ENCODE peak calls at places on chromosome 20, in eight cellular contexts. U, J, Q, Y, G, X, D and W are unnamed samples.

GRCh38 chr20:49750611-49751396 is 37.1 kb upstream of the B4GALT5 start:
- DNase-seq in J (no peak), U (no peak), X (no peak), G (no peak), D (no peak), Y (no peak), Q (no peak), W (no peak)

GRCh38 chr20:40941023-40941655 is 87.5 kb upstream of the TOP1 start:
- DNase-seq in D (no peak), Y (no peak), G (no peak), U (no peak), Q (no peak), J (no peak), X (no peak), W (no peak)

GRCh38 chr20:4160761-4161305 is 145.5 kb upstream of the RNF24 start:
- DNase-seq in Q (peak; percentile 63), G (peak; percentile 51), X (peak; percentile 54), D (no peak), J (no peak), U (no peak), Y (peak; percentile 37), W (no peak)

GRCh38 chr20:31713312-31714049 is 9.2 kb downstream of the BCL2L1 start:
- DNase-seq in U (no peak), X (peak; percentile 91), D (peak; percentile 78), Y (peak; percentile 81), Q (peak; percentile 73), G (peak; percentile 89), J (no peak), W (no peak)

GRCh38 chr20:8860011-8860495 is 208.8 kb upstream of the PLCB4 start:
- DNase-seq in J (no peak), U (no peak), D (peak; percentile 37), X (peak; percentile 98), Q (no peak), G (no peak), Y (no peak), W (no peak)

GRCh38 chr20:36149469-36149868 is 5.1 kb upstream of the EPB41L1 start:
- DNase-seq in Y (no peak), Q (no peak), U (no peak), J (no peak), X (no peak), G (peak; percentile 85), D (no peak), W (no peak)

GRCh38 chr20:25220021-25220730 is 24.7 kb downstream of the ENTPD6 start:
- DNase-seq in Q (no peak), X (no peak), G (no peak), Y (no peak), J (no peak), U (no peak), D (no peak), W (no peak)

GRCh38 chr20:40741507-40742106 is 52.6 kb upstream of the MAFB start:
- DNase-seq in Y (peak; percentile 57), Q (no peak), G (no peak), J (no peak), D (peak; percentile 61), X (peak; percentile 34), U (no peak), W (no peak)

GRCh38 chr20:9409352-9409751 is 105.0 kb upstream of the LAMP5 start:
- DNase-seq in J (no peak), Q (no peak), Y (no peak), D (peak; percentile 22), U (no peak), X (peak; percentile 60), G (no peak), W (no peak)

GRCh38 chr20:37907677-37908397 is 4.9 kb downstream of the VSTM2L start:
- DNase-seq in D (peak; percentile 37), J (no peak), U (no peak), Q (no peak), X (peak; percentile 42), Y (no peak), G (no peak), W (no peak)

GRCh38 chr20:1500496-1500895 is 9.3 kb upstream of the SIRPB2 start:
- DNase-seq in U (no peak), Q (no peak), X (no peak), J (no peak), G (no peak), D (no peak), Y (no peak), W (no peak)

GRCh38 chr20:25360631-25361286 is 29.9 kb downstream of the ABHD12 start:
- DNase-seq in Q (no peak), U (no peak), G (no peak), J (no peak), Y (no peak), X (peak; percentile 82), D (peak; percentile 45), W (no peak)

GRCh38 chr20:19603390-19603753 is 154.7 kb upstream of the RIN2 start:
- DNase-seq in Q (no peak), U (no peak), Y (no peak), G (no peak), D (no peak), X (no peak), J (no peak), W (no peak)

GRCh38 chr20:41191562-41192500 is 54.5 kb downstream of the PLCG1 start:
- DNase-seq in J (no peak), X (no peak), D (no peak), U (no peak), Q (no peak), G (no peak), Y (no peak), W (no peak)

GRCh38 chr20:48653706-48654051 is 174.1 kb downstream of the PREX1 start:
- DNase-seq in U (peak; percentile 21), J (no peak), X (no peak), G (no peak), Y (no peak), Q (no peak), D (no peak), W (no peak)

GRCh38 chr20:11027224-11027623 is 353.4 kb upstream of the JAG1 start:
- DNase-seq in U (no peak), X (no peak), Q (no peak), G (no peak), Y (no peak), D (no peak), J (no peak), W (no peak)

GRCh38 chr20:35232575-35232974 is 6.1 kb downstream of the MMP24 start:
- DNase-seq in X (peak; percentile 75), J (no peak), D (peak; percentile 16), U (no peak), G (no peak), Q (no peak), Y (no peak), W (no peak)

GRCh38 chr20:37375227-37375626 is 29.3 kb downstream of the SRC start:
- DNase-seq in G (no peak), Y (no peak), X (no peak), D (no peak), J (no peak), Q (peak; percentile 4), U (no peak), W (no peak)

GRCh38 chr20:24766143-24766527 is 182.9 kb upstream of the CST7 start:
- DNase-seq in Y (no peak), U (no peak), D (no peak), Q (no peak), J (no peak), X (no peak), G (no peak), W (no peak)

DNA sequence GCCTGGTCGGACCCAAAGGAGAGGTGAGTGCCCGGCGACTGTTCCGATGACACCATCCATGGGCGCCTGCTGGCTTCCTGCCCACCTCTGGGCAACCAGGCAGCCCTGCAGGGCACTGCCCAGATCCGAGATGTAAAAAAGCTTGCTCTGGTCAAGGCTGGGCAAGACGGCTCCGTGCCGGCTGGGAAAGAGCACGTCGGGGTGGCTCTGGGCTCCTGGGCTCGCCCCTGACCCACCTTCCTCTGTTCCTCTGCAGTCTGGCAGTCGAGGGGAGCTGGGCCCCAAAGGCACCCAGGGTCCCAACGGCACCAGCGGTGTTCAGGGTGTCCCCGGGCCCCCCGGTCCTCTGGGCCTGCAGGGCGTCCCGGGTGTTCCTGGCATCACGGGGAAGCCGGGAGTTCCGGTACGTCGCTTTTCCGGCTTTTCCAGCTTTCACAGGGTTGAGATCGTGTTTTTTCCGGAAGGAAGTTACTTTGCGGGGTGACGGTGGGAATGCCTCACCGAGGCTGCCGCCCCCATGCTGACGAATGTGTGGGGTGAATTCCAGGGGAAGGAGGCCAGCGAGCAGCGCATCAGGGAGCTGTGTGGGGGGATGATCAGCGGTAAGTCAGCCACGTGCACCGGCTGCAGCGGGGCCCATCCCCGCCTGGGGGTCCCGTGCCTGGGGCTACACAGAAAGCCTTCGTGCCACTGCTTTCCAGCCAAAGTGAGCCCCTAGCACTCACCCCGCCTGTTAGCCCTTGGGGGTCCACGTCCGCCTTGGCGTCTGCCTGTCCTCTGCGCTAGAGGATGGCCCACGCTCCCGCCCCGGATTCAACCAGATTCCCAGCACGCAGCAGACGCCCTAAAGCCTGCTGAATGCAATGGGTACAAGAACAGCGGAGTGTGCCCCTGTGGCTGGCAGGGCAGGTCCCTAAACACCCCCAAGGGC is 19.3 kb downstream of the COL9A3 start:
- DNase-seq in J (no peak), D (no peak), Y (no peak), U (no peak), G (no peak), Q (no peak), X (peak; percentile 50), W (no peak)
- H3K4me3 ChIP-seq in J (no peak overlapping the region), D (no peak overlapping the region), Y (no peak overlapping the region), U (no peak overlapping the region), G (no peak overlapping the region), Q (no peak overlapping the region), X (no peak overlapping the region), W (no peak overlapping the region)

DNA sequence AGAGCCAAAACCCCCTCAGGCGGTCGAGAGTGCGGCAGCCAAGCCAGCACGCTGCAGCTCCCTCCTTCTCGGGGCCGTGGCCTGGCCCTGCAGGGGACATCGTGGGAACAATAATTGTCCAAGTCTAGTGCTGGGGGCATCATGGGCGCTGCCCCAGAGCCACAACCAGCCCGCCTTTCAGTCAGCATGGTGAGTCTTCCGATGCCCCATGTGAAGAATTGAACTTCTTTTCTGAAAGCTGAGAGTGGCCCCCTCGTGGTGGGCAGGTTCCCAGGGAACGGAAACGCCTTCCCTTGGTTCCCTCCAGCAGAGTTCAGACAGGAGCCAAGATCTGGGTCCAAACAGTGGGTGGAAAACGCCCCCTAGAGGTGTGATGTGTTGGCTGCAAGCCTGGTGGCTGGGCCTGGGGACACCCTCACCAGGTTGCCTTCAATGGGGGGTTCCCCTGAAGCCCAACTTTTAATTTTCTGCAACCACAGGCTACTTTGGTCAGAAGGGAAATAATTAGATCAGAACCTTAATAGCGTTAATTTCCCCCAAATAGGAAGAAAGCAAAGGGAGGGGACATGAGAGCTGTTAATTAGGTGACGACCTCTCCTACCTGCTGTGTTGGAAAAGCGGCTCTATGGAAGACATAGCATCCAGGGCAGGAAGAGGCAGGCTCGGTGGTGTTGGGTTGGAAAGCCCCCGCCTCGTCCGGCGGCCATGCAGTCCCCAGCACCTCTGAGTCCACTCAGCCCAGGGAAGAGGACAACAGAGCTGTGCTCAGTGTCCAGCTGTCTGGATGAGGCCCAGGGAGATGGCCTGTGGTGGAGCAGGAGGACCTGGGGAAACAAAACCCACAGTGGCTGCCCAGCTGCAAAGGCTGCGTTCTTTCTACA is 4.7 kb upstream of the MRGBP start:
- DNase-seq in Q (peak; percentile 79), J (no peak), G (peak; percentile 75), X (peak; percentile 91), Y (peak; percentile 94), U (no peak), D (peak; percentile 94), W (peak; percentile 37)
- H3K27ac ChIP-seq in Q (no peak overlapping the region), J (no peak overlapping the region), G (no peak overlapping the region), X (no peak overlapping the region), Y (no peak overlapping the region), U (no peak overlapping the region), D (no peak overlapping the region), W (no peak overlapping the region)

GRCh38 chr20:23625236-23625964 is 12.4 kb downstream of the CST3 start:
- DNase-seq in U (no peak), Y (no peak), X (no peak), D (no peak), G (no peak), Q (no peak), J (no peak), W (no peak)
- H3K4me1 ChIP-seq in U (no peaks in the 10 kb centered on the region), Y (peaks cover 80% of the 10 kb centered on the region), X (peaks cover 1% of the 10 kb centered on the region), D (peaks cover 29% of the 10 kb centered on the region), G (peaks cover 57% of the 10 kb centered on the region), Q (peaks cover 17% of the 10 kb centered on the region), J (no peaks in the 10 kb centered on the region), W (no peaks in the 10 kb centered on the region)

GRCh38 chr20:5845686-5846651 is 95.8 kb downstream of the SHLD1 start:
- DNase-seq in X (peak; percentile 45), U (no peak), Y (no peak), Q (no peak), D (no peak), J (no peak), G (no peak), W (no peak)
- H3K4me3 ChIP-seq in X (no peak overlapping the region), U (no peak overlapping the region), Y (no peak overlapping the region), Q (no peak overlapping the region), D (no peak overlapping the region), J (peak overlapping the region; percentile 5), G (no peak overlapping the region), W (no peak overlapping the region)